ENCODE peak calls at places on chromosome 16, in eight cellular contexts. G is ascending aorta, C is transverse colon, Y is HCT116, Z is Panc1, U is colonic mucosa, V is mammary epithelial cell, S is cardiac muscle cell. Q is an unnamed sample.

GRCh38 chr16:49354991-49355390 is 18.6 kb upstream of the C16orf78 start:
- DNase-seq in Z (no peak), S (no peak), C (no peak), V (no peak), U (no peak), G (no peak), Y (no peak), Q (no peak)

GRCh38 chr16:26981266-26981938 is 85.3 kb upstream of the C16orf82 start:
- DNase-seq in S (peak), C (no peak), V (no peak), U (no peak), Z (no peak), G (no peak), Y (no peak), Q (no peak)

GRCh38 chr16:11793840-11794239 is 3.2 kb downstream of the ZC3H7A start:
- DNase-seq in Z (no peak), U (peak), C (no peak), G (no peak), Y (no peak), V (peak), S (no peak), Q (no peak)

GRCh38 chr16:61419771-61420170 is 616.5 kb downstream of the CDH8 start:
- DNase-seq in U (no peak), Y (no peak), S (no peak), V (no peak), G (no peak), C (no peak), Z (no peak), Q (no peak)

GRCh38 chr16:83806036-83806435 is 1.7 kb upstream of the HSBP1 start:
- DNase-seq in Y (no peak), U (no peak), V (no peak), S (no peak), Z (no peak), C (no peak), G (no peak), Q (no peak)

GRCh38 chr16:50266337-50267091 is at the start of gene ADCY7:
- DNase-seq in V (peak), G (peak), Y (peak), C (peak), U (peak), Z (no peak), S (peak), Q (no peak)

GRCh38 chr16:551210-551609 is 9.0 kb upstream of the PRR35 start:
- DNase-seq in U (no peak), Y (no peak), G (no peak), V (no peak), S (no peak), C (no peak), Z (no peak), Q (no peak)

GRCh38 chr16:976389-976931 is 5.1 kb upstream of the SOX8 start:
- DNase-seq in U (no peak), Y (no peak), Z (no peak), S (no peak), V (no peak), C (no peak), G (no peak), Q (no peak)

GRCh38 chr16:76235426-76235825 is 41.8 kb upstream of the CNTNAP4 start:
- DNase-seq in G (no peak), V (no peak), Z (no peak), C (no peak), U (no peak), Y (no peak), S (no peak), Q (no peak)

GRCh38 chr16:75742424-75743047 is 16.2 kb upstream of the CPHXL start:
- DNase-seq in Y (peak), S (no peak), G (no peak), Z (no peak), V (no peak), U (no peak), C (no peak), Q (no peak)

GRCh38 chr16:60091479-60091878 is 1357.4 kb upstream of the GOT2 start:
- DNase-seq in U (no peak), G (no peak), Y (no peak), S (no peak), C (no peak), Z (no peak), V (no peak), Q (no peak)

GRCh38 chr16:57013268-57013667 is 23.9 kb downstream of the NLRC5 start:
- DNase-seq in G (no peak), Z (no peak), S (peak), U (no peak), C (no peak), Y (no peak), V (peak), Q (no peak)

GRCh38 chr16:84239186-84239790 is 524 bp downstream of the KCNG4 start:
- DNase-seq in Y (no peak), S (peak), Z (no peak), C (no peak), U (no peak), G (no peak), V (no peak), Q (no peak)

GRCh38 chr16:85534536-85535351 is 78.4 kb upstream of the GSE1 start:
- DNase-seq in Y (no peak), Z (no peak), S (no peak), C (no peak), U (no peak), G (no peak), V (no peak), Q (no peak)

GRCh38 chr16:50902457-50902856 is 160.6 kb downstream of the CYLD start:
- DNase-seq in S (no peak), V (no peak), U (no peak), Y (no peak), G (no peak), Z (no peak), C (no peak), Q (no peak)

GRCh38 chr16:15900357-15900756 is 12.0 kb upstream of the CEP20 start:
- DNase-seq in Z (no peak), G (no peak), C (no peak), U (no peak), Y (no peak), S (no peak), V (no peak), Q (no peak)
- H3K27ac ChIP-seq in Z (peak), G (no peak), C (no peak), U (no peak), Y (peak), S (no peak), V (peak), Q (peak)

DNA sequence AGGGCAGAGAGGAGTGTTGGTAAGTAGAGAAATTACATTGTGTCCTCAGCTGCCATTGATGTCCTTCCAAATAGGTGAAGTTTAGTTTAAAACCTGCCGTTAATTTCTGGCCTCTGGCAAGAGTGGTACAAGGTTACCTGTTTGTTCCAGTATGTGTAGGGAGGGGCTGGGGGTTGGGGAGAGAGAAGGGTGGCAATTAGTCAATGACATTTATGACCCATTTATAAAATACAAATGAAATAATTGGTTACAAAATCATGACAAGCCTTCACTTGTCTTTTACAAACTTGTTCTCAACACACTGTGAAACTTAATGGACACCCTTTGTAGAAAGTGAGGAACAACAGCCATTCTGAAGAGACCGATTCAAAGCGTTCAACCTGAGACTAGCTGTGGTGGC is 281.0 kb downstream of the FTO start:
- DNase-seq in G (no peak), Z (no peak), C (no peak), U (no peak), S (no peak), Y (no peak), V (peak), Q (peak)
- H3K27ac ChIP-seq in G (no peak), Z (no peak), C (no peak), U (no peak), S (no peak), Y (no peak), V (no peak), Q (no peak)

GRCh38 chr16:70700101-70701020 is 14.5 kb upstream of the MTSS2 start:
- DNase-seq in G (peak), Z (no peak), S (no peak), C (no peak), Y (no peak), V (peak), U (no peak), Q (peak)
- H3K27ac ChIP-seq in G (peak), Z (no peak), S (peak), C (peak), Y (no peak), V (peak), U (no peak), Q (peak)

GRCh38 chr16:21987498-21987897 is 13.4 kb downstream of the PDZD9 start:
- DNase-seq in V (no peak), Y (no peak), G (no peak), C (no peak), Z (no peak), U (no peak), S (no peak), Q (no peak)
- H3K27ac ChIP-seq in V (no peak), Y (no peak), G (no peak), C (no peak), Z (no peak), U (no peak), S (peak), Q (no peak)